ENCODE peak calls at places on chromosomes 2 and 18, in eight cellular contexts. One of them, this sample, is unnamed.

GRCh38 chr2:202530038-202530437 is 104.7 kb upstream of the FAM117B start:
- DNase-seq in activated T-helper 1 cell treated with Interleukin-2 at 50 U/mL for 16 hours: no peak
- DNase-seq in HCT116: no peak
- DNase-seq in tibial artery: no peak
- DNase-seq in activated T-cell treated with anti-CD3 and anti-CD28 coated beads, Interleukin-2, amount 50 U/mL, for 4 hours: no peak
- DNase-seq in AG20443: no peak
- DNase-seq in activated CD4-positive, alpha-beta T cell treated with anti-CD3 and anti-CD28 coated beads, Interleukin-2, amount 10 ng/mL, durations not matched to agents 7 days and 5 days: no peak
- DNase-seq in LoVo: no peak
- DNase-seq in this sample: no peak

GRCh38 chr2:134988994-134989605 is 58.1 kb downstream of the MAP3K19 start:
- DNase-seq in activated T-helper 1 cell treated with Interleukin-2 at 50 U/mL for 16 hours: no peak
- DNase-seq in HCT116: peak; percentile 18
- DNase-seq in tibial artery: no peak
- DNase-seq in activated T-cell treated with anti-CD3 and anti-CD28 coated beads, Interleukin-2, amount 50 U/mL, for 4 hours: no peak
- DNase-seq in AG20443: peak; percentile 37
- DNase-seq in activated CD4-positive, alpha-beta T cell treated with anti-CD3 and anti-CD28 coated beads, Interleukin-2, amount 10 ng/mL, durations not matched to agents 7 days and 5 days: no peak
- DNase-seq in LoVo: peak; percentile 41
- DNase-seq in this sample: no peak

GRCh38 chr2:237235383-237236095 is 149.8 kb downstream of the COPS8 start:
- DNase-seq in activated T-helper 1 cell treated with Interleukin-2 at 50 U/mL for 16 hours: no peak
- DNase-seq in HCT116: no peak
- DNase-seq in tibial artery: peak; percentile 88
- DNase-seq in activated T-cell treated with anti-CD3 and anti-CD28 coated beads, Interleukin-2, amount 50 U/mL, for 4 hours: no peak
- DNase-seq in AG20443: peak; percentile 62
- DNase-seq in activated CD4-positive, alpha-beta T cell treated with anti-CD3 and anti-CD28 coated beads, Interleukin-2, amount 10 ng/mL, durations not matched to agents 7 days and 5 days: no peak
- DNase-seq in LoVo: no peak
- DNase-seq in this sample: peak; percentile 86

GRCh38 chr18:79567481-79568147 is 112.0 kb upstream of the CTDP1 start:
- DNase-seq in activated T-helper 1 cell treated with Interleukin-2 at 50 U/mL for 16 hours: no peak
- DNase-seq in HCT116: no peak
- DNase-seq in tibial artery: peak; percentile 51
- DNase-seq in activated T-cell treated with anti-CD3 and anti-CD28 coated beads, Interleukin-2, amount 50 U/mL, for 4 hours: no peak
- DNase-seq in AG20443: peak; percentile 96
- DNase-seq in activated CD4-positive, alpha-beta T cell treated with anti-CD3 and anti-CD28 coated beads, Interleukin-2, amount 10 ng/mL, durations not matched to agents 7 days and 5 days: no peak
- DNase-seq in LoVo: no peak
- DNase-seq in this sample: peak; percentile 87

GRCh38 chr2:25698752-25699151 is 25.4 kb upstream of the DTNB start:
- DNase-seq in activated T-helper 1 cell treated with Interleukin-2 at 50 U/mL for 16 hours: no peak
- DNase-seq in HCT116: no peak
- DNase-seq in tibial artery: no peak
- DNase-seq in activated T-cell treated with anti-CD3 and anti-CD28 coated beads, Interleukin-2, amount 50 U/mL, for 4 hours: no peak
- DNase-seq in AG20443: no peak
- DNase-seq in activated CD4-positive, alpha-beta T cell treated with anti-CD3 and anti-CD28 coated beads, Interleukin-2, amount 10 ng/mL, durations not matched to agents 7 days and 5 days: no peak
- DNase-seq in LoVo: no peak
- DNase-seq in this sample: no peak

GRCh38 chr2:24568492-24568891 is 77.4 kb downstream of the NCOA1 start:
- DNase-seq in activated T-helper 1 cell treated with Interleukin-2 at 50 U/mL for 16 hours: no peak
- DNase-seq in HCT116: no peak
- DNase-seq in tibial artery: no peak
- DNase-seq in activated T-cell treated with anti-CD3 and anti-CD28 coated beads, Interleukin-2, amount 50 U/mL, for 4 hours: no peak
- DNase-seq in AG20443: no peak
- DNase-seq in activated CD4-positive, alpha-beta T cell treated with anti-CD3 and anti-CD28 coated beads, Interleukin-2, amount 10 ng/mL, durations not matched to agents 7 days and 5 days: no peak
- DNase-seq in LoVo: no peak
- DNase-seq in this sample: no peak

GRCh38 chr2:108323619-108324018 is 34.9 kb downstream of the SULT1C2 start:
- DNase-seq in activated T-helper 1 cell treated with Interleukin-2 at 50 U/mL for 16 hours: no peak
- DNase-seq in HCT116: no peak
- DNase-seq in tibial artery: no peak
- DNase-seq in activated T-cell treated with anti-CD3 and anti-CD28 coated beads, Interleukin-2, amount 50 U/mL, for 4 hours: no peak
- DNase-seq in AG20443: no peak
- DNase-seq in activated CD4-positive, alpha-beta T cell treated with anti-CD3 and anti-CD28 coated beads, Interleukin-2, amount 10 ng/mL, durations not matched to agents 7 days and 5 days: no peak
- DNase-seq in LoVo: peak; percentile 7
- DNase-seq in this sample: no peak

GRCh38 chr18:8701546-8702118 is 3.7 kb upstream of the MTCL1 start:
- DNase-seq in activated T-helper 1 cell treated with Interleukin-2 at 50 U/mL for 16 hours: no peak
- DNase-seq in HCT116: no peak
- DNase-seq in tibial artery: no peak
- DNase-seq in activated T-cell treated with anti-CD3 and anti-CD28 coated beads, Interleukin-2, amount 50 U/mL, for 4 hours: no peak
- DNase-seq in AG20443: peak; percentile 82
- DNase-seq in activated CD4-positive, alpha-beta T cell treated with anti-CD3 and anti-CD28 coated beads, Interleukin-2, amount 10 ng/mL, durations not matched to agents 7 days and 5 days: no peak
- DNase-seq in LoVo: no peak
- DNase-seq in this sample: no peak

GRCh38 chr2:126796931-126797621 is 101.6 kb upstream of the TEX51 start:
- DNase-seq in activated T-helper 1 cell treated with Interleukin-2 at 50 U/mL for 16 hours: no peak
- DNase-seq in HCT116: no peak
- DNase-seq in tibial artery: peak; percentile 33
- DNase-seq in activated T-cell treated with anti-CD3 and anti-CD28 coated beads, Interleukin-2, amount 50 U/mL, for 4 hours: no peak
- DNase-seq in AG20443: no peak
- DNase-seq in activated CD4-positive, alpha-beta T cell treated with anti-CD3 and anti-CD28 coated beads, Interleukin-2, amount 10 ng/mL, durations not matched to agents 7 days and 5 days: no peak
- DNase-seq in LoVo: no peak
- DNase-seq in this sample: no peak

GRCh38 chr2:172664766-172665165 is 70.9 kb upstream of the RAPGEF4 start:
- DNase-seq in activated T-helper 1 cell treated with Interleukin-2 at 50 U/mL for 16 hours: no peak
- DNase-seq in HCT116: no peak
- DNase-seq in tibial artery: no peak
- DNase-seq in activated T-cell treated with anti-CD3 and anti-CD28 coated beads, Interleukin-2, amount 50 U/mL, for 4 hours: no peak
- DNase-seq in AG20443: peak; percentile 21
- DNase-seq in activated CD4-positive, alpha-beta T cell treated with anti-CD3 and anti-CD28 coated beads, Interleukin-2, amount 10 ng/mL, durations not matched to agents 7 days and 5 days: no peak
- DNase-seq in LoVo: no peak
- DNase-seq in this sample: no peak

GRCh38 chr18:58615150-58616132 is 13.4 kb downstream of the ALPK2 start:
- DNase-seq in activated T-helper 1 cell treated with Interleukin-2 at 50 U/mL for 16 hours: peak; percentile 29
- DNase-seq in HCT116: no peak
- DNase-seq in tibial artery: no peak
- DNase-seq in activated T-cell treated with anti-CD3 and anti-CD28 coated beads, Interleukin-2, amount 50 U/mL, for 4 hours: peak; percentile 40
- DNase-seq in AG20443: no peak
- DNase-seq in activated CD4-positive, alpha-beta T cell treated with anti-CD3 and anti-CD28 coated beads, Interleukin-2, amount 10 ng/mL, durations not matched to agents 7 days and 5 days: peak; percentile 78
- DNase-seq in LoVo: no peak
- DNase-seq in this sample: no peak

GRCh38 chr2:233485726-233486125 is 80.9 kb downstream of the USP40 start:
- DNase-seq in activated T-helper 1 cell treated with Interleukin-2 at 50 U/mL for 16 hours: no peak
- DNase-seq in HCT116: no peak
- DNase-seq in tibial artery: no peak
- DNase-seq in activated T-cell treated with anti-CD3 and anti-CD28 coated beads, Interleukin-2, amount 50 U/mL, for 4 hours: no peak
- DNase-seq in AG20443: no peak
- DNase-seq in activated CD4-positive, alpha-beta T cell treated with anti-CD3 and anti-CD28 coated beads, Interleukin-2, amount 10 ng/mL, durations not matched to agents 7 days and 5 days: no peak
- DNase-seq in LoVo: no peak
- DNase-seq in this sample: no peak

GRCh38 chr18:3874593-3874992 is 424.6 kb downstream of the TGIF1 start:
- DNase-seq in activated T-helper 1 cell treated with Interleukin-2 at 50 U/mL for 16 hours: no peak
- DNase-seq in HCT116: no peak
- DNase-seq in tibial artery: no peak
- DNase-seq in activated T-cell treated with anti-CD3 and anti-CD28 coated beads, Interleukin-2, amount 50 U/mL, for 4 hours: no peak
- DNase-seq in AG20443: no peak
- DNase-seq in activated CD4-positive, alpha-beta T cell treated with anti-CD3 and anti-CD28 coated beads, Interleukin-2, amount 10 ng/mL, durations not matched to agents 7 days and 5 days: no peak
- DNase-seq in LoVo: no peak
- DNase-seq in this sample: no peak

GRCh38 chr2:1542971-1543370 is 129.7 kb downstream of the TPO start:
- DNase-seq in activated T-helper 1 cell treated with Interleukin-2 at 50 U/mL for 16 hours: no peak
- DNase-seq in HCT116: no peak
- DNase-seq in tibial artery: no peak
- DNase-seq in activated T-cell treated with anti-CD3 and anti-CD28 coated beads, Interleukin-2, amount 50 U/mL, for 4 hours: no peak
- DNase-seq in AG20443: no peak
- DNase-seq in activated CD4-positive, alpha-beta T cell treated with anti-CD3 and anti-CD28 coated beads, Interleukin-2, amount 10 ng/mL, durations not matched to agents 7 days and 5 days: no peak
- DNase-seq in LoVo: no peak
- DNase-seq in this sample: no peak

GRCh38 chr2:760001-760400 is 82.8 kb upstream of the TMEM18 start:
- DNase-seq in activated T-helper 1 cell treated with Interleukin-2 at 50 U/mL for 16 hours: no peak
- DNase-seq in HCT116: no peak
- DNase-seq in tibial artery: no peak
- DNase-seq in activated T-cell treated with anti-CD3 and anti-CD28 coated beads, Interleukin-2, amount 50 U/mL, for 4 hours: no peak
- DNase-seq in AG20443: no peak
- DNase-seq in activated CD4-positive, alpha-beta T cell treated with anti-CD3 and anti-CD28 coated beads, Interleukin-2, amount 10 ng/mL, durations not matched to agents 7 days and 5 days: no peak
- DNase-seq in LoVo: no peak
- DNase-seq in this sample: no peak

GRCh38 chr2:157894694-157895450 is 18.7 kb upstream of the ACVR1 start:
- DNase-seq in activated T-helper 1 cell treated with Interleukin-2 at 50 U/mL for 16 hours: no peak
- DNase-seq in HCT116: no peak
- DNase-seq in tibial artery: no peak
- DNase-seq in activated T-cell treated with anti-CD3 and anti-CD28 coated beads, Interleukin-2, amount 50 U/mL, for 4 hours: no peak
- DNase-seq in AG20443: peak; percentile 70
- DNase-seq in activated CD4-positive, alpha-beta T cell treated with anti-CD3 and anti-CD28 coated beads, Interleukin-2, amount 10 ng/mL, durations not matched to agents 7 days and 5 days: no peak
- DNase-seq in LoVo: no peak
- DNase-seq in this sample: no peak

GRCh38 chr2:149020432-149020851 is 18.1 kb upstream of the LYPD6B start:
- DNase-seq in activated T-helper 1 cell treated with Interleukin-2 at 50 U/mL for 16 hours: no peak
- DNase-seq in HCT116: no peak
- DNase-seq in tibial artery: no peak
- DNase-seq in activated T-cell treated with anti-CD3 and anti-CD28 coated beads, Interleukin-2, amount 50 U/mL, for 4 hours: no peak
- DNase-seq in AG20443: no peak
- DNase-seq in activated CD4-positive, alpha-beta T cell treated with anti-CD3 and anti-CD28 coated beads, Interleukin-2, amount 10 ng/mL, durations not matched to agents 7 days and 5 days: no peak
- DNase-seq in LoVo: no peak
- DNase-seq in this sample: no peak

GRCh38 chr2:127701651-127702394 is 526 bp downstream of the SFT2D3 start:
- DNase-seq in activated T-helper 1 cell treated with Interleukin-2 at 50 U/mL for 16 hours: peak; percentile 77
- DNase-seq in HCT116: peak; percentile 16
- DNase-seq in tibial artery: peak; percentile 84
- DNase-seq in activated T-cell treated with anti-CD3 and anti-CD28 coated beads, Interleukin-2, amount 50 U/mL, for 4 hours: peak; percentile 76
- DNase-seq in AG20443: peak; percentile 87
- DNase-seq in activated CD4-positive, alpha-beta T cell treated with anti-CD3 and anti-CD28 coated beads, Interleukin-2, amount 10 ng/mL, durations not matched to agents 7 days and 5 days: peak; percentile 85
- DNase-seq in LoVo: peak; percentile 79
- DNase-seq in this sample: peak; percentile 92

GRCh38 chr2:219522111-219523030 is 8.1 kb downstream of the ASIC4 start:
- DNase-seq in activated T-helper 1 cell treated with Interleukin-2 at 50 U/mL for 16 hours: no peak
- DNase-seq in HCT116: peak; percentile 79
- DNase-seq in tibial artery: no peak
- DNase-seq in activated T-cell treated with anti-CD3 and anti-CD28 coated beads, Interleukin-2, amount 50 U/mL, for 4 hours: no peak
- DNase-seq in AG20443: peak; percentile 76
- DNase-seq in activated CD4-positive, alpha-beta T cell treated with anti-CD3 and anti-CD28 coated beads, Interleukin-2, amount 10 ng/mL, durations not matched to agents 7 days and 5 days: no peak
- DNase-seq in LoVo: no peak
- DNase-seq in this sample: peak; percentile 74

GRCh38 chr2:3631851-3632659 is 25.9 kb upstream of the ALLC start:
- DNase-seq in activated T-helper 1 cell treated with Interleukin-2 at 50 U/mL for 16 hours: no peak
- DNase-seq in HCT116: no peak
- DNase-seq in tibial artery: peak; percentile 50
- DNase-seq in activated T-cell treated with anti-CD3 and anti-CD28 coated beads, Interleukin-2, amount 50 U/mL, for 4 hours: no peak
- DNase-seq in AG20443: no peak
- DNase-seq in activated CD4-positive, alpha-beta T cell treated with anti-CD3 and anti-CD28 coated beads, Interleukin-2, amount 10 ng/mL, durations not matched to agents 7 days and 5 days: no peak
- DNase-seq in LoVo: no peak
- DNase-seq in this sample: no peak

GRCh38 chr2:212005077-212005671 is 533.4 kb downstream of the ERBB4 start:
- DNase-seq in activated T-helper 1 cell treated with Interleukin-2 at 50 U/mL for 16 hours: no peak
- DNase-seq in HCT116: peak; percentile 57
- DNase-seq in tibial artery: no peak
- DNase-seq in activated T-cell treated with anti-CD3 and anti-CD28 coated beads, Interleukin-2, amount 50 U/mL, for 4 hours: no peak
- DNase-seq in AG20443: peak; percentile 54
- DNase-seq in activated CD4-positive, alpha-beta T cell treated with anti-CD3 and anti-CD28 coated beads, Interleukin-2, amount 10 ng/mL, durations not matched to agents 7 days and 5 days: no peak
- DNase-seq in LoVo: peak; percentile 25
- DNase-seq in this sample: peak; percentile 58

GRCh38 chr2:47354013-47354816 is 48.7 kb upstream of the MSH2 start:
- DNase-seq in activated T-helper 1 cell treated with Interleukin-2 at 50 U/mL for 16 hours: no peak
- DNase-seq in HCT116: no peak
- DNase-seq in tibial artery: no peak
- DNase-seq in activated T-cell treated with anti-CD3 and anti-CD28 coated beads, Interleukin-2, amount 50 U/mL, for 4 hours: no peak
- DNase-seq in AG20443: peak; percentile 31
- DNase-seq in activated CD4-positive, alpha-beta T cell treated with anti-CD3 and anti-CD28 coated beads, Interleukin-2, amount 10 ng/mL, durations not matched to agents 7 days and 5 days: no peak
- DNase-seq in LoVo: peak; percentile 90
- DNase-seq in this sample: no peak

GRCh38 chr2:138227195-138227594 is 262.9 kb downstream of the HNMT start:
- DNase-seq in activated T-helper 1 cell treated with Interleukin-2 at 50 U/mL for 16 hours: no peak
- DNase-seq in HCT116: no peak
- DNase-seq in tibial artery: no peak
- DNase-seq in activated T-cell treated with anti-CD3 and anti-CD28 coated beads, Interleukin-2, amount 50 U/mL, for 4 hours: no peak
- DNase-seq in AG20443: no peak
- DNase-seq in activated CD4-positive, alpha-beta T cell treated with anti-CD3 and anti-CD28 coated beads, Interleukin-2, amount 10 ng/mL, durations not matched to agents 7 days and 5 days: no peak
- DNase-seq in LoVo: no peak
- DNase-seq in this sample: no peak

GRCh38 chr18:45657357-45658335 is 42.4 kb downstream of the SLC14A2 start:
- DNase-seq in activated T-helper 1 cell treated with Interleukin-2 at 50 U/mL for 16 hours: peak; percentile 9
- DNase-seq in HCT116: no peak
- DNase-seq in tibial artery: no peak
- DNase-seq in activated T-cell treated with anti-CD3 and anti-CD28 coated beads, Interleukin-2, amount 50 U/mL, for 4 hours: no peak
- DNase-seq in AG20443: peak; percentile 58
- DNase-seq in activated CD4-positive, alpha-beta T cell treated with anti-CD3 and anti-CD28 coated beads, Interleukin-2, amount 10 ng/mL, durations not matched to agents 7 days and 5 days: peak; percentile 73
- DNase-seq in LoVo: peak; percentile 14
- DNase-seq in this sample: no peak